ENCODE peak calls at places on chromosomes 16 and 17, in ten cellular contexts. F is HCT116, A is transverse colon, Y is SK-N-SH, M is suprapubic skin, V is upper lobe of left lung, R is H1, W is GM23338, L is GM12878, G is esophagus muscularis mucosa. I is an unnamed sample. For H3K36me3 and H3K27me3, the result is how much of the 10 kb centered on the place peaks cover.

GRCh38 chr17:76204277-76204676 is 36.0 kb downstream of the RNF157 start:
- DNase-seq in W (no peak), Y (no peak), G (no peak), R (no peak), A (no peak), V (no peak), L (no peak), M (no peak), F (no peak), I (no peak)

GRCh38 chr16:30786936-30787612 is at the start of gene ZNF629:
- DNase-seq in G (no peak), Y (peak), W (peak), F (peak), R (no peak), L (no peak), M (peak), V (peak), A (peak), I (peak)

GRCh38 chr17:46876353-46876887 is 25.0 kb downstream of the WNT9B start:
- DNase-seq in Y (peak), W (peak), L (no peak), V (no peak), F (peak), G (no peak), R (no peak), A (peak), M (no peak), I (no peak)

GRCh38 chr17:75763613-75764416 is 1.2 kb downstream of the GALK1 start:
- DNase-seq in W (no peak), M (no peak), A (no peak), F (no peak), V (no peak), L (no peak), R (no peak), G (no peak), Y (peak), I (no peak)

GRCh38 chr16:56617212-56618085 is 8.1 kb upstream of the MT1E start:
- DNase-seq in Y (no peak), R (no peak), M (no peak), G (no peak), F (no peak), A (peak), W (peak), L (no peak), V (peak), I (peak)

GRCh38 chr16:77112701-77113100 is 78.3 kb upstream of the MON1B start:
- DNase-seq in Y (no peak), G (no peak), V (no peak), M (no peak), L (no peak), F (no peak), R (no peak), A (no peak), W (no peak), I (no peak)

GRCh38 chr17:55735784-55736405 is 13.2 kb upstream of the TMEM100 start:
- DNase-seq in R (no peak), G (no peak), F (peak), A (peak), L (no peak), M (no peak), W (peak), V (no peak), Y (peak), I (peak)

GRCh38 chr17:39939588-39940419 is 12.3 kb downstream of the LRRC3C start:
- DNase-seq in W (peak), L (peak), M (no peak), F (no peak), R (no peak), A (no peak), V (no peak), Y (peak), G (no peak), I (no peak)

GRCh38 chr16:53743149-53743566 is 39.2 kb downstream of the FTO start:
- DNase-seq in W (peak), R (no peak), A (peak), F (peak), L (no peak), M (no peak), V (no peak), Y (no peak), G (no peak), I (no peak)

GRCh38 chr16:14088155-14088753 is 17.1 kb downstream of the MRTFB start:
- DNase-seq in W (no peak), Y (no peak), V (no peak), G (no peak), A (no peak), F (no peak), L (no peak), M (no peak), R (no peak), I (no peak)

GRCh38 chr16:1430759-1431496 is at the start of gene PERCC1:
- DNase-seq in F (no peak), Y (peak), R (no peak), W (no peak), L (no peak), M (no peak), G (no peak), A (no peak), V (no peak), I (no peak)

GRCh38 chr16:58375386-58375785 is 16.9 kb upstream of the GINS3 start:
- DNase-seq in R (no peak), G (no peak), F (no peak), A (no peak), W (no peak), Y (no peak), V (no peak), M (no peak), L (no peak), I (no peak)

GRCh38 chr17:40510328-40510648 is 8.9 kb upstream of the TNS4 start:
- DNase-seq in Y (no peak), F (peak), M (peak), A (no peak), W (no peak), R (no peak), V (no peak), L (no peak), G (no peak), I (peak)

GRCh38 chr17:50684612-50685333 is 22.9 kb downstream of the ANKRD40 start:
- DNase-seq in R (no peak), F (no peak), G (no peak), A (peak), V (no peak), W (peak), M (peak), L (no peak), Y (no peak), I (peak)

GRCh38 chr17:14330492-14330920 is 29.6 kb downstream of the HS3ST3B1 start:
- DNase-seq in M (no peak), R (no peak), Y (no peak), G (no peak), V (no peak), W (peak), F (no peak), L (no peak), A (peak), I (no peak)

GRCh38 chr16:23508589-23509440 is 1.5 kb downstream of the GGA2 start:
- DNase-seq in L (no peak), A (peak), M (no peak), W (peak), G (no peak), R (no peak), F (no peak), V (no peak), Y (no peak), I (no peak)

GRCh38 chr17:81291662-81292061 is 3.4 kb downstream of the SLC38A10 start:
- DNase-seq in A (peak), M (peak), G (no peak), F (peak), L (no peak), V (peak), R (peak), W (peak), Y (peak), I (peak)

GRCh38 chr17:16943541-16944333 is 28.2 kb downstream of the TNFRSF13B start:
- DNase-seq in M (no peak), R (no peak), G (no peak), Y (no peak), F (no peak), V (peak), L (no peak), A (no peak), W (no peak), I (peak)

GRCh38 chr17:27921077-27921476 is 27.9 kb upstream of the LYRM9 start:
- DNase-seq in M (no peak), R (no peak), W (no peak), V (no peak), A (no peak), Y (no peak), F (no peak), G (no peak), L (no peak), I (no peak)

GRCh38 chr16:24736758-24737157 is 7.3 kb downstream of the TNRC6A start:
- DNase-seq in L (no peak), F (no peak), W (no peak), G (no peak), V (no peak), M (no peak), A (no peak), Y (no peak), R (no peak), I (no peak)

GRCh38 chr16:29719063-29719462 is 26.7 kb downstream of the C16orf54 start:
- DNase-seq in G (no peak), F (no peak), W (peak), Y (no peak), M (no peak), V (no peak), A (no peak), L (no peak), R (no peak), I (no peak)

GRCh38 chr16:4935231-4935855 is 1.6 kb downstream of the PPL start:
- DNase-seq in M (peak), A (peak), R (no peak), W (no peak), Y (no peak), F (no peak), G (peak), L (no peak), V (peak), I (peak)

GRCh38 chr17:60464343-60464742 is 42.1 kb downstream of the CHCT1 start:
- DNase-seq in Y (no peak), A (no peak), R (no peak), L (no peak), V (no peak), M (no peak), F (no peak), G (no peak), W (no peak), I (no peak)
- H3K36me3 ChIP-seq in Y (half or more), A (half or more), R (under half), L (under half), V (under half), M (half or more), F (under half), G (half or more), W (under half), I (under half)

GRCh38 chr17:9022553-9023388 is 1.5 kb downstream of the NTN1 start:
- DNase-seq in L (no peak), R (no peak), G (no peak), M (peak), W (peak), V (no peak), F (no peak), Y (peak), A (no peak), I (peak)
- H3K27me3 ChIP-seq in L (under half), R (half or more), G (under half), M (under half), W (half or more), V (under half), F (under half), Y (half or more), A (half or more), I (under half)

DNA sequence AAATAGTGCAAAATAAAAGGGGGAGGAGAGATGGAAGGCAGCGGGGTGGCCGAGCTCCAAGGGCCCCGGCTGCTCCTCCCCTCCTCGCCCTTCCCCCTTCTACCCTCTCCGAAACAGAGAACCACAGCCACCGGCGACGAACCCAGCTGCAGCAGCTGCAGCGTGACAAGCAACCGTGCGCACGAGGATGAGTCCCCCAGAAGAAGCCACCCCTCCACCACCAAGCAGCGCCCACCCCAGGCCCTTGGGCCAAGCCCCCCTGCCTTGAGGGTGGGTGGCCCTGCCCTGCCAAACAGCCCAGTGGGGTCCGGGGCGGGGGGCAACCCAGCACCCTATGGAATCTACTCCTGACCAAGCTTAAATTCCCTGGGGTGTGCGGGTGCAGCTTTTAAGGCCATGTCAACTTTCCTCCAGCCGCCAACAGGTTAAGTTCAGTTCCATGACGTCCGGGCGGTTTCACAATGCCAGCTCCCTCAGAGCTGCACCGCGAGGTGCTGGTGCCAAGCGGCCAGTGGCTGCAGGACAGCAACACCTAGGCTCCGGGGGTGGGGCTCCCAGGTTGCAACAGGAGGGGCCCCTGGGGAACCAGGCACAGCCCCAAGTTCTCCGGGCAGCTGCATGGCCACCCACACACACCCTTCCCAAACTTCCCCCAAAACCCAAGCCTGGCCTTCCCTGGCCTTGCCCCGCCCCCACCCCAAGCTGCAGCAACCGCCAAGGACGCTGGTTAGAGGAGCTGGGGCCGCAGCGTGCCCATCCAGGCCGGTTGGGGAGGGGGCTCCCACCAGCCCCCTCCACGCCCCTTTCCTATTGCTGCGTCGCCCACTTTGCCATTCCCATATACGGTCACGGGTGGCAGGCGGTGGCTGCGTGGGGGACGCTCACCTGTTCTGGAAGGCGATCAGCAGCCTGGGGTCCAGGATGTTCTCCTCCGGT is 2.0 kb downstream of the CBX4 start:
- DNase-seq in Y (peak), M (peak), F (peak), A (peak), G (no peak), W (peak), V (peak), L (no peak), R (no peak), I (peak)
- TF ChIP-seq POLR2AphosphoS5 in Y (no peak), M (no peak), F (peak), A (peak), G (peak), W (no peak), V (peak), L (no peak), R (no peak), I (peak)

DNA sequence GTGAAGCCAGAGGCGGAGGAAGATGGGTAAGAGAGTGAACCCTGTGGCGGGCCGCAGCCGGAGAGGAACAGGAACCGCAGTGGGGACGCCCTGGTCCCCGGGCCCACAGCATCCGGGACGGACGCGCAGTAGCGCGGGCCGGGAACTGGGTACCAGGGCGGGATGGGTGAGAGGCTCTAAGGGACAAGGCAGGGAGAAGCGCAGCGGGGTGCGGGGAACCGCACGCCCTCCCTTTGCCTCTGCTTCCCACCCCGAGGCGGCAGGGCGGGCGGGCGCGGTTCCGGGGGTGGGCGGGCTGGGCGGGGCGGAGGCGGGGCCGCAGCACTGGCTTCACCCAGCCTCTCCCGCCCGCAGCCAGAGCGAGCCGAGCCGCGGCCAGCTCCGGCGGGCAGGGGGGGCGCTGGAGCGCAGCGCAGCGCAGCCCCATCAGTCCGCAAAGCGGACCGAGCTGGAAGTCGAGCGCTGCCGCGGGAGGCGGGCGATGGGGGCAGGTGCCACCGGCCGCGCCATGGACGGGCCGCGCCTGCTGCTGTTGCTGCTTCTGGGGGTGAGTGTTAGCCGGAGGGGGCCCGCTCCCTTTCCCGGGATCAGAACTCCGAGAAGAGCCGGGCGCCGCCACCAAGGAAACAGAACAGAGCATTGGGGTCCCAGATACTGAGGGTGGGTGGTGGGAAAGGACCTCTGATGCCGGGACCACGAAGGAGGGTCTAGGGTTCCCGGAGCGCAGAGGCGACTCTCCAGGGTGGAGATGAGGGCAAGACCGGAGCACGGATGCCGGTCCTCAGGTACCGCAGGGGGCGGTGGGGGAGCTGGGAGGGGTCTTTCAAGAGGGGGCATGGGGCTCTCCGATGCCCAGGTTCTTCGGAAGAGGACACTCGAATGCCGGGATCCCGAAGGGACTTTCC is at the start of gene NGFR:
- DNase-seq in Y (peak), G (no peak), M (no peak), V (no peak), R (no peak), L (no peak), F (no peak), W (peak), A (peak), I (no peak)
- H3K36me3 ChIP-seq in Y (under half), G (under half), M (under half), V (under half), R (under half), L (under half), F (under half), W (under half), A (under half), I (under half)

GRCh38 chr16:52539197-52539596 is 7.7 kb downstream of the TOX3 start:
- DNase-seq in R (no peak), L (no peak), G (no peak), M (no peak), W (no peak), A (no peak), F (no peak), Y (no peak), V (no peak), I (no peak)

GRCh38 chr16:52538511-52538910 is 8.4 kb downstream of the TOX3 start:
- DNase-seq in M (no peak), V (no peak), G (no peak), L (no peak), A (no peak), F (no peak), R (no peak), W (no peak), Y (no peak), I (no peak)

GRCh38 chr16:52543654-52544053 is 3.3 kb downstream of the TOX3 start:
- DNase-seq in F (no peak), A (no peak), G (no peak), Y (no peak), W (no peak), R (no peak), M (no peak), V (no peak), L (no peak), I (no peak)

GRCh38 chr16:52537463-52537862 is 9.5 kb downstream of the TOX3 start:
- DNase-seq in F (no peak), R (no peak), W (no peak), G (no peak), Y (no peak), M (no peak), A (no peak), V (no peak), L (no peak), I (no peak)

DNA sequence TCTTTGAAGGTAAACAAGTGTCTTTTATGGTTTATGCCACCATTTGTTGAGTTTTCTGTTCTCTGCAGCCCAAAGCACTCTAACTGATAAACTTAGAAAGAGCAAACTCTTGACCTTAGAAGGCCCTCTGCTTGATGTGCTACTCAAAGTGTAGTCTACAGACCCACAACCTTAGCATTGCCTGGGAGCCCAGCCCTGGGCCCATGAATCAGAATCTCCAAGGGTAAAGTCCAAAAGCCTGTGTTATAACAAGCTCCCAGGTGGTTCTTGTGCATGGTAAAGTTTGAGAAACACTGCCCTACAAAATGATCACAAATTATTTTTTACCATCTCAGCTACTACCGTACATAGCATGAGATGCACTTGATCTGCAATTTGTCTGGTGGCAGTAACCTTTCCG is 6.0 kb downstream of the TOX3 start:
- DNase-seq in W (no peak), R (no peak), Y (no peak), M (no peak), L (no peak), F (no peak), G (no peak), V (no peak), A (no peak), I (no peak)
- H3K27me3 ChIP-seq in W (under half), R (under half), Y (under half), M (under half), L (under half), F (under half), G (under half), V (under half), A (under half), I (under half)